ENCODE peak calls at places on chromosomes 1 and 21, in nine cellular contexts. Q, B, C, G, J, Y, I, F and T are unnamed samples. For H3K36me3 and H3K4me1, the result is how much of the 10 kb centered on the place peaks cover.

GRCh38 chr1:63824386-63824898 is 50.6 kb downstream of the ROR1 start:
- DNase-seq in Q (no peak), B (no peak), C (no peak), G (no peak), J (peak), Y (no peak), I (no peak), F (no peak), T (no peak)

GRCh38 chr1:232011961-232012360 is 385.4 kb downstream of the DISC1 start:
- DNase-seq in Q (no peak), B (no peak), C (no peak), G (no peak), J (peak), Y (no peak), I (no peak), F (no peak), T (no peak)

GRCh38 chr1:168621356-168621755 is 45.0 kb downstream of the XCL1 start:
- DNase-seq in Q (no peak), B (no peak), C (no peak), G (no peak), J (peak), Y (no peak), I (no peak), F (peak), T (no peak)

GRCh38 chr21:45019887-45020537 is 54.4 kb upstream of the ADARB1 start:
- DNase-seq in Q (no peak), B (no peak), C (no peak), G (no peak), J (no peak), Y (no peak), I (no peak), F (no peak), T (no peak)

GRCh38 chr1:225465793-225466517 is 38.1 kb upstream of the LBR start:
- DNase-seq in Q (no peak), B (no peak), C (no peak), G (no peak), J (no peak), Y (no peak), I (peak), F (no peak), T (no peak)

GRCh38 chr1:232634086-232634485 is 4.2 kb upstream of the SIPA1L2 start:
- DNase-seq in Q (peak), B (no peak), C (peak), G (peak), J (no peak), Y (no peak), I (no peak), F (no peak), T (peak)

GRCh38 chr1:109529895-109530456 is 9.7 kb upstream of the GPR61 start:
- DNase-seq in Q (no peak), B (no peak), C (no peak), G (no peak), J (no peak), Y (no peak), I (no peak), F (no peak), T (no peak)

GRCh38 chr1:68047659-68048026 is 2.8 kb downstream of the DIRAS3 start:
- DNase-seq in Q (no peak), B (no peak), C (no peak), G (no peak), J (no peak), Y (no peak), I (no peak), F (no peak), T (no peak)

GRCh38 chr21:39911286-39911685 is 44.0 kb downstream of the PCP4 start:
- DNase-seq in Q (no peak), B (no peak), C (no peak), G (no peak), J (no peak), Y (no peak), I (no peak), F (no peak), T (no peak)

GRCh38 chr1:71101839-71102376 is 21.1 kb upstream of the ZRANB2 start:
- DNase-seq in Q (no peak), B (no peak), C (no peak), G (no peak), J (no peak), Y (no peak), I (no peak), F (no peak), T (no peak)

GRCh38 chr1:237041461-237041794 is 556 bp upstream of the RYR2 start:
- DNase-seq in Q (no peak), B (no peak), C (no peak), G (no peak), J (no peak), Y (no peak), I (no peak), F (no peak), T (no peak)

GRCh38 chr1:237040823-237041222 is 1.2 kb upstream of the RYR2 start:
- DNase-seq in Q (no peak), B (no peak), C (no peak), G (no peak), J (no peak), Y (no peak), I (no peak), F (no peak), T (no peak)

GRCh38 chr1:237042467-237042891 is 495 bp downstream of the RYR2 start:
- DNase-seq in Q (no peak), B (no peak), C (no peak), G (no peak), J (no peak), Y (no peak), I (no peak), F (no peak), T (no peak)

GRCh38 chr1:237042892-237043576 is 1.1 kb downstream of the RYR2 start:
- DNase-seq in Q (no peak), B (no peak), C (no peak), G (no peak), J (no peak), Y (no peak), I (peak), F (peak), T (no peak)

DNA sequence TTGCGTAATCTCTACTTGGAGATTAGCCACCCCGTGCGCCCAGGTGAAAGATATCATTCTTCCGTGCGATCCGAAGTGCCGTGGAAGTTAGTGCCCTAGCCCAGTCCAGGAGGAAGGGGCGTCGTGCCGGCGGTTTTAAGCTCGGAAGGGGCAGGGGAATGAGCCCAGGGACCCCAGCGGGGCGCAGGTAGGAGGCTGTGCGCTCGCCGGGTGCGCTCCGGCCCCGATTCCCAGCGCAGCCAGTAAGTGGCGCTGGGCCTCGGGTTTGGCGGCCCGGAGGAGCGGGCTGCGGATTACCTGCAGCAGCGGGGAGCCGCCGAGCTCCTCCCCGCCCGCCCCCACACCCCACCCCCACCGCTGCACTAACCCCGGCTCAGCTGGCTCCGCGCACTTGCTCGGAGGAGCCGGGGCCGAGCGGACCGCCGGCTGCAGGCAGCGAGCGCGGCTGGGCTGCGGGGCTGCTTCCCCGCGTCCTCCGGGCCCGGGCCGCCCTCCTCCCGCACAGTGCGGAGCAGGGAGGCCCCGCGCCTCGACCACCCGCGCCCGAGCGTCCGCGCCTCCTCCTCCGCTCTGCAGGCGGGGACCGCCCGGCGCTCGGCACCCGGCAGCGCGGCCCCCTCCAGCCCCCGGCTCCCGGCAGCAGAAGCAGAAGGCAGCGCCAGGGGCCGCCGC is at the start of gene RYR2:
- DNase-seq in Q (no peak), B (no peak), C (no peak), G (no peak), J (peak), Y (no peak), I (peak), F (peak), T (no peak)
- H3K4me3 ChIP-seq in Q (peak), B (no peak), C (no peak), G (peak), J (no peak), Y (peak), I (peak), F (peak), T (peak)

GRCh38 chr21:46361937-46362336 is 38.0 kb downstream of the PCNT start:
- DNase-seq in Q (no peak), B (no peak), C (no peak), G (no peak), J (no peak), Y (no peak), I (no peak), F (no peak), T (no peak)

GRCh38 chr21:46366091-46366490 is 42.1 kb downstream of the PCNT start:
- DNase-seq in Q (no peak), B (no peak), C (no peak), G (no peak), J (no peak), Y (no peak), I (no peak), F (no peak), T (no peak)

GRCh38 chr21:46366561-46366960 is 42.6 kb downstream of the PCNT start:
- DNase-seq in Q (no peak), B (no peak), C (no peak), G (no peak), J (no peak), Y (no peak), I (no peak), F (no peak), T (no peak)

GRCh38 chr21:46362946-46363345 is 39.0 kb downstream of the PCNT start:
- DNase-seq in Q (no peak), B (no peak), C (no peak), G (no peak), J (no peak), Y (no peak), I (no peak), F (no peak), T (no peak)

GRCh38 chr21:46363698-46364097 is 39.7 kb downstream of the PCNT start:
- DNase-seq in Q (no peak), B (no peak), C (no peak), G (no peak), J (no peak), Y (no peak), I (no peak), F (no peak), T (no peak)
- H3K36me3 ChIP-seq in Q (under half), B (under half), C (under half), G (under half), J (under half), Y (under half), I (under half), F (under half), T (under half)

GRCh38 chr1:165073402-165074007 is 283.0 kb downstream of the LMX1A start:
- DNase-seq in Q (no peak), B (peak), C (no peak), G (no peak), J (peak), Y (no peak), I (no peak), F (peak), T (peak)
- H3K4me1 ChIP-seq in Q (under half), B (under half), C (under half), G (under half), J (under half), Y (under half), I (under half), F (under half), T (under half)

GRCh38 chr1:25800538-25801377 is 765 bp downstream of the SELENON start:
- DNase-seq in Q (no peak), B (peak), C (no peak), G (no peak), J (peak), Y (no peak), I (peak), F (no peak), T (no peak)

GRCh38 chr1:25799758-25800537 is at the start of gene SELENON:
- DNase-seq in Q (peak), B (peak), C (peak), G (peak), J (peak), Y (peak), I (peak), F (peak), T (peak)

GRCh38 chr1:25797939-25798338 is 2.1 kb upstream of the SELENON start:
- DNase-seq in Q (no peak), B (no peak), C (no peak), G (no peak), J (peak), Y (no peak), I (no peak), F (peak), T (peak)

GRCh38 chr1:25798666-25799345 is 1.2 kb upstream of the SELENON start:
- DNase-seq in Q (no peak), B (no peak), C (no peak), G (no peak), J (no peak), Y (no peak), I (no peak), F (no peak), T (no peak)

DNA sequence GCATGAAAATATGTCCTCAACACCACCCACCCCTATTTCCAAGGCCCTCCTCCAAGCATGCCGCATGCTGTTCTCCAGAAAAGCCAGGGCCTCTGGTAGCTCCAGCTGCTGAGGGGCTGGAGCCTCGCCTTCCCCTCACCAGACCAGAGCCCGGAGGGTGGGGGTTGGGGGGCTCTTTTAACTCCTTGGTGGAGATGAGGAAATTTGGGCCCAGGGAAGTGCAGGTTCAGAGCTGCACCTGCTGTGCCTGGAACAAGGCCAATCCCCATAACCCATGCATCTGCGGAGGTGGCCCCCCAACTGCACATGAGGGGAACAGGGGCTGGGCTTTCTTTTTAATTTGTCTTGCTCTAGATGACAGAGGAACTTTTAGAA is 660 bp upstream of the SELENON start:
- DNase-seq in Q (no peak), B (no peak), C (no peak), G (no peak), J (no peak), Y (no peak), I (no peak), F (no peak), T (no peak)
- H3K4me3 ChIP-seq in Q (no peak), B (no peak), C (no peak), G (peak), J (peak), Y (peak), I (peak), F (peak), T (no peak)

GRCh38 chr1:106793686-106794085 is 262.8 kb upstream of the PRMT6 start:
- DNase-seq in Q (no peak), B (no peak), C (no peak), G (no peak), J (no peak), Y (no peak), I (no peak), F (no peak), T (no peak)
- H3K36me3 ChIP-seq in Q (under half), B (under half), C (under half), G (under half), J (under half), Y (under half), I (under half), F (under half), T (under half)

GRCh38 chr1:58791106-58791505 is 7.3 kb upstream of the JUN start:
- DNase-seq in Q (no peak), B (no peak), C (no peak), G (no peak), J (no peak), Y (no peak), I (no peak), F (no peak), T (no peak)
- H3K4me1 ChIP-seq in Q (under half), B (under half), C (under half), G (under half), J (under half), Y (under half), I (under half), F (under half), T (under half)

GRCh38 chr1:79791488-79792211 is 785.1 kb upstream of the ADGRL4 start:
- DNase-seq in Q (no peak), B (no peak), C (no peak), G (no peak), J (no peak), Y (no peak), I (no peak), F (no peak), T (no peak)
- H3K4me3 ChIP-seq in Q (no peak), B (no peak), C (no peak), G (no peak), J (no peak), Y (no peak), I (no peak), F (no peak), T (no peak)

GRCh38 chr1:108158893-108159292 is 41.2 kb downstream of the SLC25A24 start:
- DNase-seq in Q (no peak), B (no peak), C (no peak), G (no peak), J (no peak), Y (no peak), I (no peak), F (no peak), T (no peak)
- H3K36me3 ChIP-seq in Q (under half), B (under half), C (under half), G (under half), J (under half), Y (under half), I (under half), F (under half), T (under half)

GRCh38 chr1:233707153-233707905 is 93.4 kb downstream of the KCNK1 start:
- DNase-seq in Q (no peak), B (no peak), C (no peak), G (no peak), J (peak), Y (peak), I (no peak), F (no peak), T (peak)

GRCh38 chr1:233710507-233710906 is 96.6 kb downstream of the KCNK1 start:
- DNase-seq in Q (no peak), B (no peak), C (no peak), G (no peak), J (no peak), Y (no peak), I (no peak), F (no peak), T (no peak)

GRCh38 chr1:233708416-233708815 is 94.5 kb downstream of the KCNK1 start:
- DNase-seq in Q (no peak), B (no peak), C (no peak), G (no peak), J (no peak), Y (no peak), I (no peak), F (no peak), T (no peak)

GRCh38 chr1:233710031-233710430 is 96.1 kb downstream of the KCNK1 start:
- DNase-seq in Q (no peak), B (no peak), C (no peak), G (no peak), J (no peak), Y (no peak), I (no peak), F (no peak), T (no peak)

GRCh38 chr1:233707906-233708292 is 94.0 kb downstream of the KCNK1 start:
- DNase-seq in Q (no peak), B (no peak), C (no peak), G (no peak), J (no peak), Y (peak), I (no peak), F (no peak), T (no peak)
- H3K4me1 ChIP-seq in Q (under half), B (under half), C (under half), G (under half), J (under half), Y (under half), I (under half), F (under half), T (under half)

GRCh38 chr21:20250337-20250736 is 747.9 kb upstream of the NCAM2 start:
- DNase-seq in Q (no peak), B (no peak), C (no peak), G (no peak), J (no peak), Y (no peak), I (no peak), F (no peak), T (no peak)
- H3K4me3 ChIP-seq in Q (no peak), B (no peak), C (no peak), G (no peak), J (no peak), Y (no peak), I (no peak), F (no peak), T (no peak)